ENCODE peak calls at places on chromosome 10, in ten cellular contexts. R, O, C, Q, U, I, F, D, V and E are unnamed samples.

GRCh38 chr10:124093076-124093773 is at the start of gene CHST15:
- DNase-seq in Q (peak), F (peak), R (no peak), V (peak), D (peak), I (peak), U (peak), O (no peak), C (peak), E (no peak)

GRCh38 chr10:24383681-24384106 is 174.8 kb downstream of the KIAA1217 start:
- DNase-seq in V (peak), O (peak), U (peak), Q (peak), F (no peak), I (peak), C (peak), D (peak), R (peak), E (peak)

GRCh38 chr10:130576427-130576826 is 440.2 kb downstream of the GLRX3 start:
- DNase-seq in V (no peak), C (no peak), I (no peak), R (no peak), O (no peak), F (no peak), D (no peak), Q (no peak), U (peak), E (no peak)

GRCh38 chr10:125333769-125334168 is 173.4 kb upstream of the CTBP2 start:
- DNase-seq in U (no peak), D (no peak), O (no peak), I (no peak), R (no peak), F (no peak), V (no peak), C (no peak), Q (no peak), E (no peak)

GRCh38 chr10:61760943-61761824 is 98.5 kb downstream of the CABCOCO1 start:
- DNase-seq in F (no peak), O (peak), V (no peak), Q (no peak), R (no peak), U (no peak), D (no peak), I (no peak), C (peak), E (peak)

GRCh38 chr10:76581685-76582084 is 1055.9 kb downstream of the KCNMA1 start:
- DNase-seq in Q (no peak), C (no peak), I (no peak), V (no peak), F (no peak), R (no peak), D (no peak), U (no peak), O (no peak), E (no peak)

GRCh38 chr10:88813200-88813599 is 10.7 kb downstream of the LIPM start:
- DNase-seq in U (no peak), Q (no peak), F (no peak), D (no peak), I (no peak), O (no peak), C (no peak), R (no peak), V (no peak), E (no peak)

GRCh38 chr10:3850999-3851937 is 66.3 kb upstream of the KLF6 start:
- DNase-seq in D (no peak), V (no peak), O (peak), Q (no peak), U (no peak), C (peak), R (no peak), F (no peak), I (no peak), E (peak)

GRCh38 chr10:126926568-126926967 is 21.3 kb downstream of the DOCK1 start:
- DNase-seq in D (no peak), Q (no peak), U (no peak), C (no peak), F (no peak), I (no peak), V (no peak), O (no peak), R (no peak), E (no peak)

GRCh38 chr10:6473901-6474370 is 106.1 kb downstream of the PRKCQ start:
- DNase-seq in C (no peak), Q (no peak), V (no peak), F (no peak), I (no peak), R (no peak), U (no peak), O (no peak), D (no peak), E (peak)

GRCh38 chr10:86329093-86329710 is 37.4 kb downstream of the GRID1 start:
- DNase-seq in F (no peak), O (no peak), Q (no peak), I (no peak), R (no peak), C (no peak), V (peak), D (no peak), U (no peak), E (no peak)

GRCh38 chr10:77943086-77943901 is 16.7 kb upstream of the DLG5 start:
- DNase-seq in V (no peak), D (peak), U (no peak), F (peak), C (peak), I (no peak), Q (no peak), R (no peak), O (peak), E (no peak)

GRCh38 chr10:77946084-77946483 is 19.5 kb upstream of the DLG5 start:
- DNase-seq in Q (no peak), C (no peak), F (no peak), U (no peak), R (no peak), V (no peak), O (no peak), I (no peak), D (no peak), E (no peak)

DNA sequence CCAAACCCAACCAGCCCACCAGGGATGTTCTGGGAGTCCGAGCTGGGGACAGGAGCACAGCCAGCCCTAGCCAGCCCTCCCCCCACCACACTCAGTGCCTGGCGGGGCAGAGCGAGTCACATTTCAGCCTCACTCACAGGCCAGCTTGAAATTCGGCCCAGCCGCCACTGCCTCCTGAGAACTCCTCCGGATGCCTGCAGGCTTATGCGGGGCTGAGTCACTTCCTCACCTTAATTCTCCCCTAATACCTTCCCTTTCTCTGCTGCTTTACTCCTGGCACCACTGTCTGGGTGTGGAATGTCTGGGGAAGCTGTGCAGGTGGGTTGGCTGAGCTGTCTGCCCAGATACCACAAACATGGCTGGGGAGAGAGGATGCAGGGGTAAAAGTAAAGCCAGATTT is 22.6 kb upstream of the DLG5 start:
- DNase-seq in C (peak), O (no peak), Q (no peak), R (no peak), D (peak), I (peak), U (no peak), V (peak), F (no peak), E (no peak)
- H3K4me3 ChIP-seq in C (peak), O (no peak), Q (no peak), R (no peak), D (no peak), I (no peak), U (no peak), V (no peak), F (peak), E (no peak)

GRCh38 chr10:31154996-31155395 is 123.3 kb upstream of the ZNF438 start:
- DNase-seq in I (no peak), U (no peak), R (no peak), V (no peak), C (no peak), Q (no peak), D (no peak), O (no peak), F (no peak), E (no peak)

GRCh38 chr10:31153692-31154091 is 122.0 kb upstream of the ZNF438 start:
- DNase-seq in U (no peak), R (no peak), V (no peak), F (no peak), D (no peak), Q (no peak), O (no peak), C (no peak), I (no peak), E (no peak)

GRCh38 chr10:31152421-31153133 is 120.9 kb upstream of the ZNF438 start:
- DNase-seq in Q (no peak), D (no peak), I (no peak), O (no peak), R (no peak), C (no peak), V (no peak), U (no peak), F (no peak), E (no peak)

GRCh38 chr10:31158000-31158658 is 126.5 kb upstream of the ZNF438 start:
- DNase-seq in Q (no peak), U (no peak), I (no peak), O (no peak), D (no peak), V (no peak), C (peak), R (no peak), F (no peak), E (no peak)

GRCh38 chr10:31157125-31157983 is 125.7 kb upstream of the ZNF438 start:
- DNase-seq in U (no peak), Q (peak), C (peak), R (no peak), I (no peak), O (peak), V (no peak), F (no peak), D (no peak), E (no peak)
- H3K4me3 ChIP-seq in U (no peak), Q (no peak), C (no peak), R (no peak), I (peak), O (no peak), V (no peak), F (no peak), D (no peak), E (no peak)

DNA sequence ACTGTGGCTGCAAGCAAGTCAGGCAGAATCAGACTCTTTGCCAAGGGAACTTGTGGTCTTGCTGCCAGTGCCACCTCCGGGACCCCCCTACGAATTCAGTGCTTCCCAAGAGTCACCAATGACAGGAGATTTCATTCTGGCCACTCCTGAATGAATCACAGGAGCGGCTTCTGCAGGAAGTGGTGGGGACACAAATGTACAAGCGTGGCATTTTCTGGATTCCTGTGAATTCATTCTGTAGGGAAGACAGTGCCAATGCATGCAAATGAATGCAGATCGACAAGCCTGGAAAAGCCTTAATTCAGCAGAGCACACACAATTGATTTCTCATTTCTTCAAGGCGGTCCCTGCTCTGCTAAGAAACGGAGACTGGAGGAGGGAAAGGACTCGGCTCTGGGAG is 161.2 kb downstream of the CAMK1D start:
- DNase-seq in O (no peak), Q (no peak), R (no peak), V (no peak), F (no peak), C (peak), U (no peak), I (no peak), D (no peak), E (no peak)
- H3K4me3 ChIP-seq in O (no peak), Q (no peak), R (no peak), V (no peak), F (no peak), C (peak), U (no peak), I (no peak), D (no peak), E (no peak)

DNA sequence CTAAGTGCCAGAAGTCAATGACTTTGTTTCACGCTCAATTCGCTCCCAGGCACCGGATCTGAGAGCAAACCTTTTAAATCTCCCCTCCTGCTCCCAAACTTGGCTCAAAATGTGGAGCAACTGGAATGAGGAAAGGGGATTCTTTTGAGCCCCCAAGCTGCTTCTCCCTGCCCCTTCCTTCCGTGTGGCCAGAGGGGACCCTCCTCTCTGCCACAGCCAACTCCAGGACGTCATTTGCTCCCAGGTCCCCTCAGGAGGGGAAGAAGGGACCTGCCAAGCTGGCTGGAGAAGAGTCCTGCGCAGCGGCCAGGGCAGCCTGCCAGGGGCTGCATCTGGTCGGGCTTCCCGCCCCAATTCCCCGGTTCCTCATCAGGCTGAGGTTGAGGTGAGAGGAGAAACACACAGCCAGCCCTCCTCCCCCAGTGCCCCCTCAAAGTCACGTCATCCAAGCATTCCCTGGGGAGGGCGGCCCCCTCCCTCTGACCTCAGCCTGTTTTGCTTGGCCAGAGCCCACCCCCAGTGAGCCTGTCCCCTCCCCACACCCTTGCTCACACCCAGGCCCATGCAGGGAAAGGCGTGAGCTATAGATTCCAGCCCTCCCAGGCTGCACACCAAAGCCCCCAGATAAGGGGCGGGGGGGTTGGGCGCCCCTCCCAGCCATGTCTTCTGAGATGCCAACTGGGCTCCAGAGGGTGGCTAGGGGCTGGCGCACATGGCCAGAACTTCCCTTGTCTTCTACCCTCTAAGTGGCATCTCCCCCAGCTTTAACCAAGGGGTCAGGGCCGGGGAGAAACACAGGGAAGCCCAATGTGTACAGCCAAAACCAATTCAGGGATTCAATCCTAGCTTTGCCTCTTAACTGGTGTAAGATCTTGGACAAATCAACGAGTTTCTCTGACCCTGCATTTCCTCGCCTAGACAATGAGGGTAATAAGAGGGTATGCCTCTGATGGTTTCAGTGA is 35.0 kb downstream of the SH3PXD2A start:
- DNase-seq in R (no peak), U (peak), Q (no peak), I (peak), F (no peak), O (peak), C (peak), V (no peak), D (no peak), E (no peak)
- H3K4me3 ChIP-seq in R (no peak), U (no peak), Q (no peak), I (peak), F (no peak), O (no peak), C (no peak), V (no peak), D (no peak), E (no peak)

DNA sequence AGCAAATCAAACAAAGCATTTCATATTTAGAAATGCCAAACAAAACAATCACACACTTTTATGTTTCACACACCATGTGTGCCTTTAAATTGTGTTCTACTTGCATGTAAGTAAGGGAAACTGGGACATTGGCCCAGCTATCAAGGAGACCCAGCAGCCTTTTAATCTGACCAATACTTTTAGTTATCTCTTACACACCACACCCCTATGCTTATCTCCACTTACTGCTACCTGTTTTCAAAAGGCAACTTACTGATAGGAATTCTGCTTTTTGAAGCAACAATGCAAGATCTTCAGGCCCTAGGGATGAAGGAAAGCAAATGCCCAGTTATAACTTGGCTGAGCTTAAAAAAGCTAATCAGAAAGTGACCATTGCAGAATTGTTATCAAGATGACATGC is 1244.8 kb upstream of the SORCS1 start:
- DNase-seq in R (no peak), V (no peak), U (no peak), D (no peak), F (no peak), I (no peak), O (no peak), C (no peak), Q (no peak), E (no peak)
- H3K4me3 ChIP-seq in R (no peak), V (no peak), U (no peak), D (no peak), F (no peak), I (no peak), O (no peak), C (no peak), Q (no peak), E (no peak)

GRCh38 chr10:102115775-102116174 is 4.4 kb downstream of the LDB1 start:
- DNase-seq in I (no peak), O (no peak), V (no peak), F (no peak), U (no peak), D (no peak), R (no peak), C (no peak), Q (no peak), E (no peak)

GRCh38 chr10:102118867-102119266 is 1.3 kb downstream of the LDB1 start:
- DNase-seq in C (no peak), F (no peak), D (peak), I (no peak), O (no peak), R (no peak), V (no peak), Q (no peak), U (no peak), E (no peak)

GRCh38 chr10:102114861-102115618 is 5.1 kb downstream of the LDB1 start:
- DNase-seq in D (peak), I (peak), V (peak), O (no peak), R (peak), U (peak), Q (no peak), C (peak), F (peak), E (peak)

GRCh38 chr10:102119417-102120141 is 589 bp downstream of the LDB1 start:
- DNase-seq in D (peak), C (peak), U (peak), O (no peak), R (peak), I (peak), Q (no peak), V (peak), F (peak), E (peak)

GRCh38 chr10:102117391-102118159 is 2.6 kb downstream of the LDB1 start:
- DNase-seq in U (peak), C (peak), Q (peak), O (no peak), I (peak), F (peak), V (peak), D (peak), R (peak), E (no peak)
- H3K4me3 ChIP-seq in U (peak), C (peak), Q (peak), O (peak), I (peak), F (peak), V (peak), D (peak), R (peak), E (no peak)